ENCODE peak calls at places on chromosomes 13 and 19, in five cellular contexts. One of them, this sample, is unnamed.

GRCh38 chr19:13588953-13589833 is 82.9 kb upstream of the CACNA1A start:
- DNase-seq in stimulated activated CD8-positive, alpha-beta memory T cell treated with anti-CD3 and anti-CD28 coated beads, Interleukin-2, amount 100 ng/mL, for 1 hour: peak
- DNase-seq in HS-5: peak
- DNase-seq in A172: peak
- DNase-seq in progenitor cell of endocrine pancreas: peak
- DNase-seq in this sample: peak

GRCh38 chr19:5786593-5787551 is 2.3 kb upstream of the PRR22 start:
- DNase-seq in HS-5: no peak
- DNase-seq in progenitor cell of endocrine pancreas: no peak
- DNase-seq in stimulated activated CD8-positive, alpha-beta memory T cell treated with anti-CD3 and anti-CD28 coated beads, Interleukin-2, amount 100 ng/mL, for 1 hour: no peak
- DNase-seq in A172: no peak
- DNase-seq in this sample: no peak

GRCh38 chr19:51807111-51807701 is 12.2 kb downstream of the FPR3 start:
- DNase-seq in HS-5: no peak
- DNase-seq in progenitor cell of endocrine pancreas: no peak
- DNase-seq in stimulated activated CD8-positive, alpha-beta memory T cell treated with anti-CD3 and anti-CD28 coated beads, Interleukin-2, amount 100 ng/mL, for 1 hour: no peak
- DNase-seq in A172: peak
- DNase-seq in this sample: no peak

GRCh38 chr13:51759240-51759639 is 44.7 kb downstream of the DHRS12 start:
- DNase-seq in HS-5: no peak
- DNase-seq in progenitor cell of endocrine pancreas: no peak
- DNase-seq in stimulated activated CD8-positive, alpha-beta memory T cell treated with anti-CD3 and anti-CD28 coated beads, Interleukin-2, amount 100 ng/mL, for 1 hour: no peak
- DNase-seq in A172: no peak
- DNase-seq in this sample: no peak

GRCh38 chr13:77584111-77584510 is 48.6 kb downstream of the SCEL start:
- DNase-seq in stimulated activated CD8-positive, alpha-beta memory T cell treated with anti-CD3 and anti-CD28 coated beads, Interleukin-2, amount 100 ng/mL, for 1 hour: no peak
- DNase-seq in progenitor cell of endocrine pancreas: no peak
- DNase-seq in A172: no peak
- DNase-seq in HS-5: no peak
- DNase-seq in this sample: no peak

GRCh38 chr19:33350538-33351309 is 22.8 kb upstream of the CEBPG start:
- DNase-seq in HS-5: peak
- DNase-seq in progenitor cell of endocrine pancreas: no peak
- DNase-seq in A172: no peak
- DNase-seq in stimulated activated CD8-positive, alpha-beta memory T cell treated with anti-CD3 and anti-CD28 coated beads, Interleukin-2, amount 100 ng/mL, for 1 hour: no peak
- DNase-seq in this sample: no peak

GRCh38 chr13:28012383-28012782 is 23.9 kb upstream of the URAD start:
- DNase-seq in A172: no peak
- DNase-seq in stimulated activated CD8-positive, alpha-beta memory T cell treated with anti-CD3 and anti-CD28 coated beads, Interleukin-2, amount 100 ng/mL, for 1 hour: no peak
- DNase-seq in progenitor cell of endocrine pancreas: no peak
- DNase-seq in HS-5: no peak
- DNase-seq in this sample: no peak

GRCh38 chr19:35446194-35446593 is 1.9 kb upstream of the FFAR2 start:
- DNase-seq in progenitor cell of endocrine pancreas: no peak
- DNase-seq in stimulated activated CD8-positive, alpha-beta memory T cell treated with anti-CD3 and anti-CD28 coated beads, Interleukin-2, amount 100 ng/mL, for 1 hour: no peak
- DNase-seq in HS-5: no peak
- DNase-seq in A172: no peak
- DNase-seq in this sample: no peak

GRCh38 chr19:30557927-30558557 is 185.9 kb downstream of the ZNF536 start:
- DNase-seq in A172: no peak
- DNase-seq in HS-5: no peak
- DNase-seq in stimulated activated CD8-positive, alpha-beta memory T cell treated with anti-CD3 and anti-CD28 coated beads, Interleukin-2, amount 100 ng/mL, for 1 hour: no peak
- DNase-seq in progenitor cell of endocrine pancreas: no peak
- DNase-seq in this sample: no peak

GRCh38 chr19:12990853-12991252 is 4.4 kb upstream of the NFIX start:
- DNase-seq in progenitor cell of endocrine pancreas: no peak
- DNase-seq in HS-5: no peak
- DNase-seq in stimulated activated CD8-positive, alpha-beta memory T cell treated with anti-CD3 and anti-CD28 coated beads, Interleukin-2, amount 100 ng/mL, for 1 hour: no peak
- DNase-seq in A172: no peak
- DNase-seq in this sample: no peak

GRCh38 chr13:113304121-113304520 is 7.1 kb downstream of the LAMP1 start:
- DNase-seq in progenitor cell of endocrine pancreas: no peak
- DNase-seq in HS-5: no peak
- DNase-seq in A172: no peak
- DNase-seq in stimulated activated CD8-positive, alpha-beta memory T cell treated with anti-CD3 and anti-CD28 coated beads, Interleukin-2, amount 100 ng/mL, for 1 hour: no peak
- DNase-seq in this sample: no peak

GRCh38 chr13:113748101-113748861 is 10.7 kb upstream of the TMEM255B start:
- DNase-seq in progenitor cell of endocrine pancreas: no peak
- DNase-seq in stimulated activated CD8-positive, alpha-beta memory T cell treated with anti-CD3 and anti-CD28 coated beads, Interleukin-2, amount 100 ng/mL, for 1 hour: no peak
- DNase-seq in HS-5: no peak
- DNase-seq in A172: no peak
- DNase-seq in this sample: no peak

GRCh38 chr19:8986296-8986695 is 23.9 kb downstream of the MUC16 start:
- DNase-seq in stimulated activated CD8-positive, alpha-beta memory T cell treated with anti-CD3 and anti-CD28 coated beads, Interleukin-2, amount 100 ng/mL, for 1 hour: no peak
- DNase-seq in progenitor cell of endocrine pancreas: no peak
- DNase-seq in A172: no peak
- DNase-seq in HS-5: no peak
- DNase-seq in this sample: no peak

GRCh38 chr19:48779636-48780035 is 24.3 kb downstream of the FGF21 start:
- DNase-seq in progenitor cell of endocrine pancreas: no peak
- DNase-seq in stimulated activated CD8-positive, alpha-beta memory T cell treated with anti-CD3 and anti-CD28 coated beads, Interleukin-2, amount 100 ng/mL, for 1 hour: no peak
- DNase-seq in HS-5: no peak
- DNase-seq in A172: no peak
- DNase-seq in this sample: no peak

GRCh38 chr13:25149670-25150069 is 22.4 kb downstream of the AMER2 start:
- DNase-seq in progenitor cell of endocrine pancreas: no peak
- DNase-seq in HS-5: no peak
- DNase-seq in stimulated activated CD8-positive, alpha-beta memory T cell treated with anti-CD3 and anti-CD28 coated beads, Interleukin-2, amount 100 ng/mL, for 1 hour: no peak
- DNase-seq in A172: no peak
- DNase-seq in this sample: no peak

This sample was measured in hepatocyte.